ENCODE peak calls at places on chromosome 13, in seven cellular contexts. One of them, this sample, is unnamed.

GRCh38 chr13:103130681-103131210 is 64.5 kb upstream of the SLC10A2 start:
- DNase-seq in tibial artery: no peak
- DNase-seq in tibial nerve: no peak
- DNase-seq in CD8-positive, alpha-beta T cell: no peak
- DNase-seq in H1: no peak
- DNase-seq in activated CD8-positive, alpha-beta T cell treated with anti-CD3 and anti-CD28 coated beads for 36 hours: no peak
- DNase-seq in testis: no peak
- DNase-seq in this sample: no peak

GRCh38 chr13:113493315-113493951 is 2.9 kb upstream of the DCUN1D2 start:
- DNase-seq in tibial artery: no peak
- DNase-seq in tibial nerve: no peak
- DNase-seq in CD8-positive, alpha-beta T cell: no peak
- DNase-seq in H1: no peak
- DNase-seq in activated CD8-positive, alpha-beta T cell treated with anti-CD3 and anti-CD28 coated beads for 36 hours: no peak
- DNase-seq in testis: no peak
- DNase-seq in this sample: peak

GRCh38 chr13:110263906-110264305 is 43.1 kb downstream of the COL4A1 start:
- DNase-seq in tibial artery: no peak
- DNase-seq in tibial nerve: no peak
- DNase-seq in CD8-positive, alpha-beta T cell: no peak
- DNase-seq in H1: peak
- DNase-seq in activated CD8-positive, alpha-beta T cell treated with anti-CD3 and anti-CD28 coated beads for 36 hours: no peak
- DNase-seq in testis: peak
- DNase-seq in this sample: no peak

GRCh38 chr13:79870123-79870522 is 389.2 kb downstream of the NDFIP2 start:
- DNase-seq in tibial artery: no peak
- DNase-seq in tibial nerve: no peak
- DNase-seq in CD8-positive, alpha-beta T cell: no peak
- DNase-seq in H1: no peak
- DNase-seq in activated CD8-positive, alpha-beta T cell treated with anti-CD3 and anti-CD28 coated beads for 36 hours: no peak
- DNase-seq in testis: no peak
- DNase-seq in this sample: no peak

GRCh38 chr13:71964491-71965108 is 97.6 kb upstream of the DACH1 start:
- DNase-seq in tibial artery: no peak
- DNase-seq in tibial nerve: no peak
- DNase-seq in CD8-positive, alpha-beta T cell: no peak
- DNase-seq in H1: no peak
- DNase-seq in activated CD8-positive, alpha-beta T cell treated with anti-CD3 and anti-CD28 coated beads for 36 hours: no peak
- DNase-seq in testis: no peak
- DNase-seq in this sample: no peak

GRCh38 chr13:112893570-112894422 is 75.2 kb upstream of the MCF2L start:
- DNase-seq in tibial artery: no peak
- DNase-seq in tibial nerve: no peak
- DNase-seq in CD8-positive, alpha-beta T cell: no peak
- DNase-seq in H1: peak
- DNase-seq in activated CD8-positive, alpha-beta T cell treated with anti-CD3 and anti-CD28 coated beads for 36 hours: peak
- DNase-seq in testis: no peak
- DNase-seq in this sample: no peak

GRCh38 chr13:72246396-72246795 is 379.4 kb upstream of the DACH1 start:
- DNase-seq in tibial artery: no peak
- DNase-seq in tibial nerve: no peak
- DNase-seq in CD8-positive, alpha-beta T cell: no peak
- DNase-seq in H1: no peak
- DNase-seq in activated CD8-positive, alpha-beta T cell treated with anti-CD3 and anti-CD28 coated beads for 36 hours: no peak
- DNase-seq in testis: no peak
- DNase-seq in this sample: no peak

GRCh38 chr13:107734891-107735620 is 480.3 kb downstream of the LIG4 start:
- DNase-seq in tibial artery: no peak
- DNase-seq in tibial nerve: no peak
- DNase-seq in CD8-positive, alpha-beta T cell: no peak
- DNase-seq in H1: no peak
- DNase-seq in activated CD8-positive, alpha-beta T cell treated with anti-CD3 and anti-CD28 coated beads for 36 hours: no peak
- DNase-seq in testis: no peak
- DNase-seq in this sample: no peak

GRCh38 chr13:83048419-83048818 is 833.9 kb downstream of the SLITRK1 start:
- DNase-seq in tibial artery: no peak
- DNase-seq in tibial nerve: no peak
- DNase-seq in CD8-positive, alpha-beta T cell: no peak
- DNase-seq in H1: no peak
- DNase-seq in activated CD8-positive, alpha-beta T cell treated with anti-CD3 and anti-CD28 coated beads for 36 hours: no peak
- DNase-seq in testis: no peak
- DNase-seq in this sample: no peak

GRCh38 chr13:59770451-59770850 is 393.3 kb downstream of the DIAPH3 start:
- DNase-seq in tibial artery: no peak
- DNase-seq in tibial nerve: no peak
- DNase-seq in CD8-positive, alpha-beta T cell: no peak
- DNase-seq in H1: no peak
- DNase-seq in activated CD8-positive, alpha-beta T cell treated with anti-CD3 and anti-CD28 coated beads for 36 hours: no peak
- DNase-seq in testis: no peak
- DNase-seq in this sample: no peak

GRCh38 chr13:100542546-100543156 is 45.9 kb downstream of the GGACT start:
- DNase-seq in tibial artery: no peak
- DNase-seq in tibial nerve: no peak
- DNase-seq in CD8-positive, alpha-beta T cell: peak
- DNase-seq in H1: peak
- DNase-seq in activated CD8-positive, alpha-beta T cell treated with anti-CD3 and anti-CD28 coated beads for 36 hours: peak
- DNase-seq in testis: no peak
- DNase-seq in this sample: peak

GRCh38 chr13:98141938-98142426 is 912 bp upstream of the FARP1 start:
- DNase-seq in tibial artery: peak
- DNase-seq in tibial nerve: no peak
- DNase-seq in CD8-positive, alpha-beta T cell: no peak
- DNase-seq in H1: peak
- DNase-seq in activated CD8-positive, alpha-beta T cell treated with anti-CD3 and anti-CD28 coated beads for 36 hours: no peak
- DNase-seq in testis: peak
- DNase-seq in this sample: no peak

GRCh38 chr13:50126378-50127016 is 111.3 kb downstream of the KCNRG start:
- DNase-seq in tibial artery: no peak
- DNase-seq in tibial nerve: no peak
- DNase-seq in CD8-positive, alpha-beta T cell: no peak
- DNase-seq in H1: no peak
- DNase-seq in activated CD8-positive, alpha-beta T cell treated with anti-CD3 and anti-CD28 coated beads for 36 hours: peak
- DNase-seq in testis: no peak
- DNase-seq in this sample: no peak

GRCh38 chr13:45718063-45718462 is 15.9 kb downstream of the CBY2 start:
- DNase-seq in tibial artery: no peak
- DNase-seq in tibial nerve: no peak
- DNase-seq in CD8-positive, alpha-beta T cell: no peak
- DNase-seq in H1: no peak
- DNase-seq in activated CD8-positive, alpha-beta T cell treated with anti-CD3 and anti-CD28 coated beads for 36 hours: no peak
- DNase-seq in testis: no peak
- DNase-seq in this sample: no peak
- TF ChIP-seq CTCF in tibial artery: no peak
- TF ChIP-seq CTCF in tibial nerve: no peak
- TF ChIP-seq CTCF in CD8-positive, alpha-beta T cell: peak
- TF ChIP-seq CTCF in H1: peak
- TF ChIP-seq CTCF in activated CD8-positive, alpha-beta T cell treated with anti-CD3 and anti-CD28 coated beads for 36 hours: peak
- TF ChIP-seq CTCF in testis: peak
- TF ChIP-seq CTCF in this sample: peak

GRCh38 chr13:36848228-36848982 is 29.4 kb downstream of the RFXAP start:
- DNase-seq in tibial artery: no peak
- DNase-seq in tibial nerve: no peak
- DNase-seq in CD8-positive, alpha-beta T cell: no peak
- DNase-seq in H1: peak
- DNase-seq in activated CD8-positive, alpha-beta T cell treated with anti-CD3 and anti-CD28 coated beads for 36 hours: peak
- DNase-seq in testis: no peak
- DNase-seq in this sample: no peak
- TF ChIP-seq CTCF in tibial artery: no peak
- TF ChIP-seq CTCF in tibial nerve: no peak
- TF ChIP-seq CTCF in CD8-positive, alpha-beta T cell: no peak
- TF ChIP-seq CTCF in H1: peak
- TF ChIP-seq CTCF in activated CD8-positive, alpha-beta T cell treated with anti-CD3 and anti-CD28 coated beads for 36 hours: no peak
- TF ChIP-seq CTCF in testis: no peak
- TF ChIP-seq CTCF in this sample: peak

GRCh38 chr13:46614582-46614981 is 61.6 kb downstream of the LRCH1 start:
- DNase-seq in tibial artery: no peak
- DNase-seq in tibial nerve: no peak
- DNase-seq in CD8-positive, alpha-beta T cell: no peak
- DNase-seq in H1: no peak
- DNase-seq in activated CD8-positive, alpha-beta T cell treated with anti-CD3 and anti-CD28 coated beads for 36 hours: no peak
- DNase-seq in testis: no peak
- DNase-seq in this sample: no peak
- TF ChIP-seq CTCF in tibial artery: no peak
- TF ChIP-seq CTCF in tibial nerve: no peak
- TF ChIP-seq CTCF in CD8-positive, alpha-beta T cell: no peak
- TF ChIP-seq CTCF in H1: no peak
- TF ChIP-seq CTCF in activated CD8-positive, alpha-beta T cell treated with anti-CD3 and anti-CD28 coated beads for 36 hours: no peak
- TF ChIP-seq CTCF in testis: no peak
- TF ChIP-seq CTCF in this sample: no peak

GRCh38 chr13:48876289-48876688 is 99.4 kb upstream of the FNDC3A start:
- DNase-seq in tibial artery: no peak
- DNase-seq in tibial nerve: no peak
- DNase-seq in CD8-positive, alpha-beta T cell: no peak
- DNase-seq in H1: peak
- DNase-seq in activated CD8-positive, alpha-beta T cell treated with anti-CD3 and anti-CD28 coated beads for 36 hours: no peak
- DNase-seq in testis: no peak
- DNase-seq in this sample: no peak

GRCh38 chr13:48873081-48873480 is 102.6 kb upstream of the FNDC3A start:
- DNase-seq in tibial artery: no peak
- DNase-seq in tibial nerve: no peak
- DNase-seq in CD8-positive, alpha-beta T cell: no peak
- DNase-seq in H1: no peak
- DNase-seq in activated CD8-positive, alpha-beta T cell treated with anti-CD3 and anti-CD28 coated beads for 36 hours: no peak
- DNase-seq in testis: no peak
- DNase-seq in this sample: no peak

GRCh38 chr13:48875071-48875470 is 100.6 kb upstream of the FNDC3A start:
- DNase-seq in tibial artery: no peak
- DNase-seq in tibial nerve: no peak
- DNase-seq in CD8-positive, alpha-beta T cell: no peak
- DNase-seq in H1: no peak
- DNase-seq in activated CD8-positive, alpha-beta T cell treated with anti-CD3 and anti-CD28 coated beads for 36 hours: no peak
- DNase-seq in testis: no peak
- DNase-seq in this sample: no peak

GRCh38 chr13:48874165-48874564 is 101.5 kb upstream of the FNDC3A start:
- DNase-seq in tibial artery: no peak
- DNase-seq in tibial nerve: no peak
- DNase-seq in CD8-positive, alpha-beta T cell: no peak
- DNase-seq in H1: no peak
- DNase-seq in activated CD8-positive, alpha-beta T cell treated with anti-CD3 and anti-CD28 coated beads for 36 hours: no peak
- DNase-seq in testis: no peak
- DNase-seq in this sample: no peak

GRCh38 chr13:48873598-48873997 is 102.1 kb upstream of the FNDC3A start:
- DNase-seq in tibial artery: no peak
- DNase-seq in tibial nerve: no peak
- DNase-seq in CD8-positive, alpha-beta T cell: no peak
- DNase-seq in H1: no peak
- DNase-seq in activated CD8-positive, alpha-beta T cell treated with anti-CD3 and anti-CD28 coated beads for 36 hours: no peak
- DNase-seq in testis: no peak
- DNase-seq in this sample: no peak
- TF ChIP-seq CTCF in tibial artery: no peak
- TF ChIP-seq CTCF in tibial nerve: no peak
- TF ChIP-seq CTCF in CD8-positive, alpha-beta T cell: no peak
- TF ChIP-seq CTCF in H1: no peak
- TF ChIP-seq CTCF in activated CD8-positive, alpha-beta T cell treated with anti-CD3 and anti-CD28 coated beads for 36 hours: no peak
- TF ChIP-seq CTCF in testis: no peak
- TF ChIP-seq CTCF in this sample: peak

DNA sequence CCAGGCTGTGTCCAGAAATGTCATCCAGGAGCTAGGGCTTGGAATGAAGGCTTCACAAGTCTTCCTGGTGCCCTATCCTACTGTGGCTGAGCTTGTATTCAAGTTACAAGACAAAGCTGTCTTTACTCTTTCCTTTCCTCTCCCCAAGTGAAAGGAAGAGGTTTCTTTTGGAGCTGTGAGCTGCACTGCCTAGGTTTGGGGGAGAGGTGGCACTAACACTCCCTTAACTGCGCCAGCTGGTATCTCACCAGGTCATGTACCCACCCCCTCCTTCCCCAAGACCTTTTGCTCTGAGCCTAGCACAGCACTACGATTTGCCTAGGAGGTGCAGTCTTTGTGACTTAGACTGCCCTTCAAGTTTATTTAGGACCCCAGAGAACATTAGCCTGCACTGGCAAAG is 2053.6 kb upstream of the PRR20A start:
- DNase-seq in tibial artery: no peak
- DNase-seq in tibial nerve: no peak
- DNase-seq in CD8-positive, alpha-beta T cell: no peak
- DNase-seq in H1: peak
- DNase-seq in activated CD8-positive, alpha-beta T cell treated with anti-CD3 and anti-CD28 coated beads for 36 hours: no peak
- DNase-seq in testis: no peak
- DNase-seq in this sample: no peak
- TF ChIP-seq CTCF in tibial artery: no peak
- TF ChIP-seq CTCF in tibial nerve: no peak
- TF ChIP-seq CTCF in CD8-positive, alpha-beta T cell: no peak
- TF ChIP-seq CTCF in H1: peak
- TF ChIP-seq CTCF in activated CD8-positive, alpha-beta T cell treated with anti-CD3 and anti-CD28 coated beads for 36 hours: no peak
- TF ChIP-seq CTCF in testis: no peak
- TF ChIP-seq CTCF in this sample: no peak

GRCh38 chr13:99500839-99501134 is 485 bp upstream of the TM9SF2 start:
- DNase-seq in tibial artery: no peak
- DNase-seq in tibial nerve: no peak
- DNase-seq in CD8-positive, alpha-beta T cell: no peak
- DNase-seq in H1: no peak
- DNase-seq in activated CD8-positive, alpha-beta T cell treated with anti-CD3 and anti-CD28 coated beads for 36 hours: no peak
- DNase-seq in testis: no peak
- DNase-seq in this sample: no peak

GRCh38 chr13:99505814-99506269 is 4.6 kb downstream of the TM9SF2 start:
- DNase-seq in tibial artery: no peak
- DNase-seq in tibial nerve: no peak
- DNase-seq in CD8-positive, alpha-beta T cell: no peak
- DNase-seq in H1: no peak
- DNase-seq in activated CD8-positive, alpha-beta T cell treated with anti-CD3 and anti-CD28 coated beads for 36 hours: no peak
- DNase-seq in testis: no peak
- DNase-seq in this sample: no peak

GRCh38 chr13:99498304-99499161 is 2.7 kb upstream of the TM9SF2 start:
- DNase-seq in tibial artery: peak
- DNase-seq in tibial nerve: peak
- DNase-seq in CD8-positive, alpha-beta T cell: peak
- DNase-seq in H1: peak
- DNase-seq in activated CD8-positive, alpha-beta T cell treated with anti-CD3 and anti-CD28 coated beads for 36 hours: peak
- DNase-seq in testis: peak
- DNase-seq in this sample: peak

GRCh38 chr13:99501952-99502310 is 659 bp downstream of the TM9SF2 start:
- DNase-seq in tibial artery: no peak
- DNase-seq in tibial nerve: no peak
- DNase-seq in CD8-positive, alpha-beta T cell: no peak
- DNase-seq in H1: no peak
- DNase-seq in activated CD8-positive, alpha-beta T cell treated with anti-CD3 and anti-CD28 coated beads for 36 hours: peak
- DNase-seq in testis: peak
- DNase-seq in this sample: no peak

DNA sequence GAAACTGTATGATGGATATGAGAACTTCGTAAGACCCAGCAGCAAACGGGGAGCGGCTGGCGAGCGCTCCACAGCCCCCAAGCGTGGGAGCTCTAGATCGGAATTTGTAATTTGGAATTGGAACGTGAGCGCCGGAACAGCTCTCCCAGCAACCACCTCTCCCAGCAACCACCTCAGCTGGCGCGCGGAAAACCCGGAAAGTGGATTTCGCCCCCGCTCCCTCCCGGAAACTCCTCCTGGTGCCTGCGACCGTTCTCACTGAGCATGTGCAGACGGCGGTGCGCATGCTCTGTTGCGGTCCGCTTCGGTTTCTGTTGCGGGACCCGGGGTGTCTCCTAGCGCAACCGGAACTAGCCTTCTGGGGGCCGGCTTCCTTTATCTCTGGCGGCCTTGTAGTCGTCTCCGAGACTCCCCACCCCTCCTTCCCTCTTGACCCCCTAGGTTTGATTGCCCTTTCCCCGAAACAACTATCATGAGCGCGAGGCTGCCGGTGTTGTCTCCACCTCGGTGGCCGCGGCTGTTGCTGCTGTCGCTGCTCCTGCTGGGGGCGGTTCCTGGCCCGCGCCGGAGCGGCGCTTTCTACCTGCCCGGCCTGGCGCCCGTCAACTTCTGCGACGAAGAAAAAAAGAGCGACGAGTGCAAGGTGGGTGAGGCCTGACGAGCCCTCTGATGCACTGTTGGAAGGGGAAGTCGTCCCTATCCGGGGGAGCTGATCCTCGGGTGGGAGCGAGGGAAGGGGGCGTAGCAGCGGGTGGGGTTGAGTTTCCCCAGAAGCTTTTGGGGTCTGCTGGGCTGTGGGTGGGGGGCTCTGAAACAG is at the start of gene TM9SF2:
- DNase-seq in tibial artery: peak
- DNase-seq in tibial nerve: peak
- DNase-seq in CD8-positive, alpha-beta T cell: peak
- DNase-seq in H1: peak
- DNase-seq in activated CD8-positive, alpha-beta T cell treated with anti-CD3 and anti-CD28 coated beads for 36 hours: peak
- DNase-seq in testis: peak
- DNase-seq in this sample: peak
- TF ChIP-seq CTCF in tibial artery: no peak
- TF ChIP-seq CTCF in tibial nerve: peak
- TF ChIP-seq CTCF in CD8-positive, alpha-beta T cell: no peak
- TF ChIP-seq CTCF in H1: no peak
- TF ChIP-seq CTCF in activated CD8-positive, alpha-beta T cell treated with anti-CD3 and anti-CD28 coated beads for 36 hours: no peak
- TF ChIP-seq CTCF in testis: no peak
- TF ChIP-seq CTCF in this sample: no peak